ENCODE peak calls at places on chromosome 6, in seven cellular contexts. H, G, Y, Z, J, Q and S are unnamed samples.

GRCh38 chr6:31473780-31474725 is 23.9 kb upstream of the MICB start:
- DNase-seq in H (no peak), J (no peak), Z (no peak), Q (no peak), G (peak; percentile 69), Y (no peak), S (peak; percentile 92)

GRCh38 chr6:114342086-114342825 is 567 bp downstream of the HS3ST5 start:
- DNase-seq in G (no peak), Z (no peak), Q (peak; percentile 51), H (no peak), Y (peak; percentile 6), J (peak; percentile 35), S (peak; percentile 81)

GRCh38 chr6:108760158-108761050 is 87.8 kb upstream of the ARMC2 start:
- DNase-seq in Z (no peak), Q (peak; percentile 73), H (no peak), Y (no peak), J (no peak), G (peak; percentile 39), S (no peak)

GRCh38 chr6:158488065-158488464 is 71.8 kb upstream of the TMEM181 start:
- DNase-seq in G (peak; percentile 95), J (no peak), H (no peak), Z (no peak), Y (peak; percentile 8), Q (no peak), S (peak; percentile 98)

GRCh38 chr6:168888786-168889345 is 364.8 kb downstream of the THBS2 start:
- DNase-seq in Z (no peak), Q (no peak), G (no peak), Y (no peak), H (no peak), J (no peak), S (peak; percentile 76)

GRCh38 chr6:10719386-10720228 is 3.3 kb upstream of the TMEM14C start:
- DNase-seq in H (peak; percentile 53), Q (peak; percentile 54), G (peak; percentile 47), Z (no peak), Y (peak; percentile 75), J (no peak), S (no peak)

GRCh38 chr6:37520926-37521325 is 21.2 kb upstream of the CCDC167 start:
- DNase-seq in J (no peak), Z (no peak), H (no peak), G (no peak), Q (no peak), Y (no peak), S (peak; percentile 51)

GRCh38 chr6:35491558-35492541 is 5.0 kb downstream of the TEAD3 start:
- DNase-seq in Z (no peak), G (no peak), H (no peak), J (peak; percentile 88), Y (no peak), Q (no peak), S (peak; percentile 71)

GRCh38 chr6:128743974-128744765 is 138.8 kb upstream of the LAMA2 start:
- DNase-seq in Z (no peak), G (no peak), J (peak; percentile 49), Y (no peak), H (no peak), Q (no peak), S (no peak)

GRCh38 chr6:138334963-138335362 is 42.7 kb upstream of the SMIM28 start:
- DNase-seq in H (no peak), J (no peak), G (no peak), Q (no peak), Y (no peak), Z (no peak), S (no peak)

GRCh38 chr6:89034586-89035251 is 45.8 kb upstream of the PNRC1 start:
- DNase-seq in H (no peak), Q (no peak), Y (no peak), Z (no peak), G (peak; percentile 88), J (no peak), S (peak; percentile 62)

GRCh38 chr6:53168516-53169257 is 20.0 kb upstream of the GCM1 start:
- DNase-seq in Z (no peak), G (peak; percentile 47), H (no peak), J (no peak), Y (no peak), Q (no peak), S (peak; percentile 38)